ENCODE peak calls at places on chromosomes 6 and 20, in ten cellular contexts. B, O, K, C, F, W, S, J, Z and A are unnamed samples. For H3K4me1 and H3K27me3, the result is how much of the 10 kb centered on the place peaks cover.

GRCh38 chr20:2759603-2760360 is 40.6 kb downstream of the CPXM1 start:
- DNase-seq in S (no peak), J (no peak), F (no peak), C (no peak), Z (no peak), B (no peak), O (no peak), K (no peak), W (no peak), A (peak)

GRCh38 chr6:113018351-113019151 is 671.4 kb downstream of the RFPL4B start:
- DNase-seq in K (no peak), Z (peak), O (no peak), J (peak), C (no peak), W (no peak), S (no peak), F (peak), B (peak), A (no peak)

GRCh38 chr6:32825966-32826365 is 9.2 kb upstream of the HLA-DOB start:
- DNase-seq in Z (no peak), B (no peak), S (peak), K (no peak), C (no peak), J (peak), W (no peak), F (no peak), O (no peak), A (no peak)

GRCh38 chr20:33803921-33804337 is 7.2 kb upstream of the CHMP4B start:
- DNase-seq in O (no peak), B (no peak), J (peak), K (no peak), C (no peak), W (peak), Z (no peak), S (no peak), F (no peak), A (no peak)

GRCh38 chr6:20790032-20790791 is 256.0 kb downstream of the CDKAL1 start:
- DNase-seq in S (no peak), Z (no peak), K (no peak), B (no peak), W (no peak), O (no peak), F (no peak), J (no peak), C (no peak), A (no peak)

GRCh38 chr6:142867988-142868818 is 76.8 kb downstream of the HIVEP2 start:
- DNase-seq in W (peak), C (no peak), O (peak), B (no peak), J (peak), F (no peak), K (peak), S (no peak), Z (no peak), A (no peak)

GRCh38 chr6:26388014-26388413 is 5.1 kb downstream of the BTN2A2 start:
- DNase-seq in S (peak), O (no peak), J (no peak), K (no peak), Z (no peak), C (peak), F (no peak), W (no peak), B (no peak), A (no peak)

GRCh38 chr6:160882741-160883340 is 108.7 kb upstream of the MAP3K4 start:
- DNase-seq in C (no peak), B (no peak), W (no peak), J (peak), K (no peak), O (no peak), S (no peak), F (no peak), Z (no peak), A (no peak)

GRCh38 chr6:63663147-63663877 is 27.7 kb downstream of the PHF3 start:
- DNase-seq in J (peak), O (no peak), F (no peak), S (no peak), B (no peak), C (no peak), Z (no peak), K (no peak), W (no peak), A (no peak)

DNA sequence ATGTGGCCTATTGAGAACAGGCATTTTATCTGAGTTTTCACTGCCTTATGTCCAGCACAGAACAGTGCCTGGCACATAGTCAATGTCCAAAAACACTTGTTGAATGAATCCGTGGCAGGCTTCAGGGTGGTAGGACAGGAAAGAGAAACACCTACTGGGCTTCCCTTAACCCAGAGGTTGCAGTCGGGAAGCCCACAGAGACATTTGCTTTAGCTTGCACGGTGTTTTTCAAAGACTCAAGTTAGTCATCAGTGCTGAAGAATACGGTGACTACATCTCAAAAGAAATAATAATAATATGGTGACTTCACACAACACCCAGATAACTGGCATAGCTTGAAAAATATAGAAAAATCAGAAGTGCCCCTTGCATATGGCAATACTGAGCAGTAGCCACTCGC is 160.4 kb downstream of the CD83 start:
- DNase-seq in B (no peak), K (no peak), Z (no peak), J (no peak), O (no peak), W (no peak), F (no peak), C (no peak), S (no peak), A (no peak)
- H3K4me1 ChIP-seq in B (under half), K (under half), Z (under half), J (under half), O (under half), W (under half), F (under half), C (under half), S (under half), A (under half)

GRCh38 chr20:32037929-32038328 is 14.1 kb upstream of the HCK start:
- DNase-seq in W (no peak), B (no peak), S (no peak), K (no peak), J (peak), C (no peak), Z (no peak), F (no peak), O (no peak), A (no peak)
- H3K27me3 ChIP-seq in W (half or more), B (under half), S (under half), K (half or more), J (under half), C (under half), Z (half or more), F (under half), O (under half), A (under half)

GRCh38 chr6:10401004-10401536 is 13.8 kb downstream of the TFAP2A start:
- DNase-seq in C (no peak), Z (no peak), S (peak), W (no peak), J (no peak), O (no peak), K (no peak), B (no peak), F (no peak), A (no peak)
- H3K4me1 ChIP-seq in C (under half), Z (under half), S (half or more), W (under half), J (under half), O (under half), K (under half), B (under half), F (under half), A (under half)

DNA sequence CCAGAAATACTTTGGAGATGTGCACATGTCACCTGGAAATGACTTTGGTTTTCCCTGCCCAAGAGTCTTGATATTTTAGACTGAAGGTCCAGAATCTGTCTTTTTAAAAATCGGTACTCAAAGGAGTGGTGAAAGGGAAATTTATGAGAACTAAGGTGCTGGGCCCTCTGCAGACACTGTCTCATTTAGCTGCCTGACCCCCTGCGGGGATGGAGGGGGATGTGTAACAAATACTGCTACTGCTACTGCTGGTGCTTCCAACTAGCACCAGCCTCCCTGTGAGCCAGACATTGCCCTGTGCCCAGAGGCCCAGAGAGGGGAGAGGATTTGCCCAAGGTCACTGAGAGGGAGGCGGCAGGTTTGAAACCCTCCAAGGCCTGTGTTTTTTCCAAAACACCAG is 7.0 kb downstream of the SCRT2 start:
- DNase-seq in B (no peak), J (no peak), K (no peak), O (no peak), F (no peak), C (no peak), W (peak), Z (no peak), S (peak), A (no peak)
- H3K27me3 ChIP-seq in B (under half), J (half or more), K (under half), O (under half), F (under half), C (under half), W (under half), Z (half or more), S (under half), A (under half)

DNA sequence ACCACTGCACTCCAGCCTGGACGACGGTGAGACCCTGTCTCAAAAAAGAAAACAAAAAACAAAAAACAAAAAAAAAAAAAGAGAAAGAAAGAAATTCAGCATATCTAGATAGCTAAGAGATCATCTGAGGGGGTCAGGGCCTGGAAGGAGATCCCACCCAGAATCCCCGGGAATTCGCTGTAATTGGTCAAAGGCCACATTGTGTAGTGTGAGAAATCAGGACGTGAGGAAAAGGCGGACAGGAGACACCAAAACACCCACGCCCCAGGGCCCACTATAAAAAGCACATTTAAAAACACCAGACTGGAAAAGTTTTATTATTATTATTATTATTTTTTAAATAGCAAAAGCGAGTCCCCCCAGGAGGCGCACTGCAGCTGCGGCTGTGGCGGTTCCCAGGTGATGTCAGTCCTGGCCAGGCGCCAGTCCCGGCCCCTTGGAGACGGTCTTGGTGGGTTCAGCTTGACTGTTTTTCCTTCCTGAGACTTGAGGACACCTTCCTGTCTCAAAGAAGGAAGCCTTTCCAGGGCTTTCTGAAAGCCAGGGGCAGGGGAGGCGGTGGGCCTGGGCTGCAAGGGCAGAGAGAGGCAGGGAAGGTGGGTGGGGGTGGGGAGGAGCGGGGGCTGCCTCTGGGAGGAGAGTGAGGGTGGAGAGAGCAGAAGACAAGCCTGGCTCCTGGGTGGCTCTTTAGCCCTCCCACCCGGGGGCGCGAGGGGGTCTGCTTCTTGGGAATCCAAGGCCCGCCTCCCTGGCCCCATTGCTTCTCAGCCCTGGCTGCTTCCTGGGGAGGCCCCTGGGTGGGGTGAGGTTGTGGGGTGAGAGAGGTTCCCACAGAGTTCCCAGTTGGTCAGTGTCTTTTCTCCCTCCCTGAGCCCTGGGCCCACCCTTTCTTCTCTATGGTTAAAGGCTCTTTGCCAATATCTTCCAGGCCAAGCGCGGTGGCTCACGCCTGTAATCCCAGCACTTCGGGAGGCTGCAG is 14.5 kb downstream of the TCF15 start:
- DNase-seq in C (no peak), F (peak), K (no peak), Z (no peak), O (no peak), S (peak), B (no peak), W (no peak), J (no peak), A (no peak)
- H3K4me1 ChIP-seq in C (under half), F (under half), K (under half), Z (under half), O (under half), S (under half), B (under half), W (under half), J (under half), A (under half)

DNA sequence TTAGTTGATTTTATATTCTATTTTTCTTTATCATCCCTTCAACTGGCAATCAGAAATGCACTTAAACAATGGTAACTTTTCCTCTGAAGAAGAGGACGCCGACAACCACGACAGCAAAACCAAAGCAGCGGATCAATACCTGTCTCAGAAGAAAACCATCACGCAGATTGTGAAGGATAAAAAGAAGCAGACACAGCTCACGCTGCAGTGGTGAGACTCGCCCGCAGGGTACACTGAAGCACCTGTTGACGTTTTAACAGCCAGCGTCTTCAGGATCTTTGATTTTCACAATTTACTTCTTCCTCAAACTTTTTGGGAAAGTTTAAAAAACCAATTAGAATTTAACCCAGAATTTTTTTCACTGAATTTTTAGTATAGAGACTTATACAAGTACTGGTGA is 701 bp downstream of the RFX6 start:
- DNase-seq in C (no peak), J (no peak), K (no peak), S (peak), Z (no peak), O (no peak), W (no peak), F (no peak), B (no peak), A (no peak)
- H3K27me3 ChIP-seq in C (under half), J (under half), K (under half), S (half or more), Z (under half), O (under half), W (under half), F (under half), B (under half), A (under half)